ENCODE peak calls at places on chromosome 2, in four cellular contexts. One of them, this sample, is unnamed. For H3K4me1, the result is how much of the 10 kb centered on the place peaks cover.

GRCh38 chr2:217988840-217989204 is 14.0 kb downstream of the TNS1 start:
- DNase-seq in esophagus muscularis mucosa: no peak
- DNase-seq in breast epithelium: peak
- DNase-seq in prostate gland: no peak
- DNase-seq in this sample: no peak

GRCh38 chr2:208384637-208385036 is 22.0 kb upstream of the PTH2R start:
- DNase-seq in breast epithelium: no peak
- DNase-seq in esophagus muscularis mucosa: no peak
- DNase-seq in prostate gland: no peak
- DNase-seq in this sample: no peak

GRCh38 chr2:178271629-178272333 is 77.5 kb downstream of the OSBPL6 start:
- DNase-seq in breast epithelium: peak
- DNase-seq in esophagus muscularis mucosa: no peak
- DNase-seq in prostate gland: peak
- DNase-seq in this sample: peak

GRCh38 chr2:108623616-108624015 is 89.3 kb downstream of the LIMS1 start:
- DNase-seq in prostate gland: no peak
- DNase-seq in breast epithelium: no peak
- DNase-seq in esophagus muscularis mucosa: no peak
- DNase-seq in this sample: no peak

GRCh38 chr2:182672471-182673165 is 43.4 kb upstream of the DNAJC10 start:
- DNase-seq in breast epithelium: no peak
- DNase-seq in prostate gland: no peak
- DNase-seq in esophagus muscularis mucosa: no peak
- DNase-seq in this sample: no peak

GRCh38 chr2:26333286-26333685 is 12.7 kb upstream of the SELENOI start:
- DNase-seq in esophagus muscularis mucosa: no peak
- DNase-seq in prostate gland: no peak
- DNase-seq in breast epithelium: no peak
- DNase-seq in this sample: no peak

GRCh38 chr2:30710016-30710415 is 97.2 kb downstream of the CAPN13 start:
- DNase-seq in esophagus muscularis mucosa: peak
- DNase-seq in breast epithelium: no peak
- DNase-seq in prostate gland: no peak
- DNase-seq in this sample: no peak

GRCh38 chr2:57701391-57701791 is 345.2 kb upstream of the VRK2 start:
- DNase-seq in prostate gland: no peak
- DNase-seq in esophagus muscularis mucosa: no peak
- DNase-seq in breast epithelium: no peak
- DNase-seq in this sample: no peak

GRCh38 chr2:190550137-190550536 is 15.6 kb upstream of the NEMP2 start:
- DNase-seq in esophagus muscularis mucosa: no peak
- DNase-seq in prostate gland: no peak
- DNase-seq in breast epithelium: no peak
- DNase-seq in this sample: no peak

GRCh38 chr2:81412681-81413080 is 1108.1 kb upstream of the LRRTM1 start:
- DNase-seq in esophagus muscularis mucosa: no peak
- DNase-seq in breast epithelium: no peak
- DNase-seq in prostate gland: no peak
- DNase-seq in this sample: no peak

GRCh38 chr2:84492571-84492970 is 23.7 kb upstream of the DNAH6 start:
- DNase-seq in esophagus muscularis mucosa: no peak
- DNase-seq in breast epithelium: no peak
- DNase-seq in prostate gland: no peak
- DNase-seq in this sample: no peak

GRCh38 chr2:188307850-188308283 is 16.2 kb downstream of the GULP1 start:
- DNase-seq in breast epithelium: no peak
- DNase-seq in esophagus muscularis mucosa: no peak
- DNase-seq in prostate gland: no peak
- DNase-seq in this sample: no peak

GRCh38 chr2:56297671-56298070 is 113.9 kb downstream of the CCDC85A start:
- DNase-seq in prostate gland: no peak
- DNase-seq in esophagus muscularis mucosa: no peak
- DNase-seq in breast epithelium: no peak
- DNase-seq in this sample: no peak

GRCh38 chr2:37779123-37779522 is 107.7 kb upstream of the CDC42EP3 start:
- DNase-seq in breast epithelium: no peak
- DNase-seq in prostate gland: no peak
- DNase-seq in esophagus muscularis mucosa: no peak
- DNase-seq in this sample: no peak

GRCh38 chr2:44680983-44681481 is 260.5 kb upstream of the SIX3 start:
- DNase-seq in esophagus muscularis mucosa: no peak
- DNase-seq in prostate gland: no peak
- DNase-seq in breast epithelium: no peak
- DNase-seq in this sample: no peak

GRCh38 chr2:156325671-156326385 is 6.7 kb downstream of the NR4A2 start:
- DNase-seq in esophagus muscularis mucosa: no peak
- DNase-seq in prostate gland: no peak
- DNase-seq in breast epithelium: no peak
- DNase-seq in this sample: no peak

GRCh38 chr2:215712850-215713230 is 277.0 kb upstream of the FN1 start:
- DNase-seq in breast epithelium: no peak
- DNase-seq in esophagus muscularis mucosa: no peak
- DNase-seq in prostate gland: no peak
- DNase-seq in this sample: no peak

GRCh38 chr2:105257981-105258380 is 16.4 kb downstream of the GPR45 start:
- DNase-seq in breast epithelium: no peak
- DNase-seq in esophagus muscularis mucosa: no peak
- DNase-seq in prostate gland: no peak
- DNase-seq in this sample: no peak

GRCh38 chr2:72386288-72386687 is 238.6 kb upstream of the CYP26B1 start:
- DNase-seq in esophagus muscularis mucosa: no peak
- DNase-seq in breast epithelium: no peak
- DNase-seq in prostate gland: no peak
- DNase-seq in this sample: no peak

GRCh38 chr2:41926614-41927580 is 120.9 kb upstream of the PKDCC start:
- DNase-seq in esophagus muscularis mucosa: no peak
- DNase-seq in breast epithelium: peak
- DNase-seq in prostate gland: no peak
- DNase-seq in this sample: no peak

GRCh38 chr2:234805826-234806225 is 146.0 kb upstream of the SH3BP4 start:
- DNase-seq in prostate gland: no peak
- DNase-seq in breast epithelium: no peak
- DNase-seq in esophagus muscularis mucosa: no peak
- DNase-seq in this sample: no peak

GRCh38 chr2:46977899-46978298 is 62.3 kb upstream of the MCFD2 start:
- DNase-seq in breast epithelium: no peak
- DNase-seq in esophagus muscularis mucosa: no peak
- DNase-seq in prostate gland: no peak
- DNase-seq in this sample: no peak

GRCh38 chr2:46974659-46975058 is 59.1 kb upstream of the MCFD2 start:
- DNase-seq in breast epithelium: no peak
- DNase-seq in prostate gland: no peak
- DNase-seq in esophagus muscularis mucosa: no peak
- DNase-seq in this sample: no peak

GRCh38 chr2:46977266-46977665 is 61.7 kb upstream of the MCFD2 start:
- DNase-seq in breast epithelium: no peak
- DNase-seq in prostate gland: no peak
- DNase-seq in esophagus muscularis mucosa: no peak
- DNase-seq in this sample: no peak

GRCh38 chr2:46978696-46979095 is 63.1 kb upstream of the MCFD2 start:
- DNase-seq in esophagus muscularis mucosa: no peak
- DNase-seq in prostate gland: no peak
- DNase-seq in breast epithelium: no peak
- DNase-seq in this sample: no peak

GRCh38 chr2:46976556-46976955 is 61.0 kb upstream of the MCFD2 start:
- DNase-seq in esophagus muscularis mucosa: no peak
- DNase-seq in prostate gland: no peak
- DNase-seq in breast epithelium: no peak
- DNase-seq in this sample: no peak
- TF ChIP-seq POLR2AphosphoS5 in esophagus muscularis mucosa: no peak
- TF ChIP-seq POLR2AphosphoS5 in prostate gland: no peak
- TF ChIP-seq POLR2AphosphoS5 in breast epithelium: no peak
- TF ChIP-seq POLR2AphosphoS5 in this sample: no peak

DNA sequence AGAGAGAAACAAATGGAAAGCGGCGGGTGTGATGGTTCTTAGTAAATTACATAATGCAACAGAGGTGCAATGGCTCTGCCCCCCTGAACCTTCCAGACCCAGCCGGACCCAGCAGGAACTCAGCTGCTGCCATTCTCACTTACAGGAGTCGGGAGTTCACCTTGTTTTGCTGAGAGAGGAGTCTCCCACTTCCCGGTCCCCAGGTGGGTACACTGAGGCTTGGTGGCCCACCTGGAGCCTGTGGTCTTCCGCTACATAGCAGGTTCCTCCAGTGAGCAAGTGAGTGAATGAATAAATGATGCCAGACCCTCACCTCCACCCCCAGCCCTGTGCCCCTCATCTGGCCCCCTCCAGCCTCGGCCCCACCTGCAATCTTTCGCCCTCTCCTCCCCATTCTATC is 11.2 kb downstream of the BIN1 start:
- DNase-seq in prostate gland: no peak
- DNase-seq in breast epithelium: no peak
- DNase-seq in esophagus muscularis mucosa: no peak
- DNase-seq in this sample: no peak
- TF ChIP-seq POLR2A in prostate gland: no peak
- TF ChIP-seq POLR2A in breast epithelium: no peak
- TF ChIP-seq POLR2A in esophagus muscularis mucosa: no peak
- TF ChIP-seq POLR2A in this sample: no peak

DNA sequence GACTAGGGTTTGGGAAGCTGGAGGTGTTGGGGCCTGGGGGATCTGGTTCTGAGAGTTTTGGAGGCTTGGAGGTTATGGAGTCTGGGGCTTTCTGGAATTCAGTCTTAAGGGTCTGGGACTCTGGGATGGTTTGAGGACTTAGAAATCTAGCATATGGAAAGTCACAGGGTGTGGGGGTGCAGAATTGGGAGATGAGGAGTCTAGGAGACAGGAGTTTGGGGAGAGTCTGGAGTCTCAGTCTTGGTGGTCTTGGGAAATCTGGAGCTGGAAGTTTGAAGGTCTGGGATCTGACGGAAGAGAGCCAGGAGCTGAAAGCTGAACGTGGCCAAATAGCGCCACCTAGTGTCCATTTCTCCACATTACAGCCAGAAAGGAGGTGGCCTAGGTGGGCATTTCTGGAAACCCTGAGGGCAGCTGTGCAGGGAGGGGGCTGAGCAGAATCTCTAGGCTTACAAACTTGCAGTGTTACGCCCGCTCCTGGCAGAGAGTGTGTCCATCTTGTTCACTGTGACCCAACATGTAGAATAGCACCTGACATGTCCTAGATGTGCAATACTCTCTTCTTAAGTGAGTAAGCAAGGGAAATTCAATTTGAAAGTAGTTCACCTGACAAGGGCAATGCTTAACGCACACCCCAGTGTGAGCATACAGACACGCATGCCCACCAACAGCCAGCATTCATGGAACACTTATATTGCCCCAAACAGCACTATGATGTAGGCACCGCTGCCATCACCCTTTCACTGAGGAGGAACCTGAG is 204.8 kb downstream of the TFCP2L1 start:
- DNase-seq in prostate gland: peak
- DNase-seq in esophagus muscularis mucosa: no peak
- DNase-seq in breast epithelium: no peak
- DNase-seq in this sample: peak
- H3K4me1 ChIP-seq in prostate gland: under half
- H3K4me1 ChIP-seq in esophagus muscularis mucosa: under half
- H3K4me1 ChIP-seq in breast epithelium: under half
- H3K4me1 ChIP-seq in this sample: under half

GRCh38 chr2:231781798-231782726 is 980 bp upstream of the PDE6D start:
- DNase-seq in breast epithelium: no peak
- DNase-seq in esophagus muscularis mucosa: no peak
- DNase-seq in prostate gland: peak
- DNase-seq in this sample: no peak

GRCh38 chr2:231780123-231780908 is 766 bp downstream of the PDE6D start:
- DNase-seq in breast epithelium: no peak
- DNase-seq in esophagus muscularis mucosa: no peak
- DNase-seq in prostate gland: no peak
- DNase-seq in this sample: no peak

GRCh38 chr2:231785413-231785812 is 832 bp upstream of the COPS7B start:
- DNase-seq in breast epithelium: no peak
- DNase-seq in prostate gland: no peak
- DNase-seq in esophagus muscularis mucosa: no peak
- DNase-seq in this sample: no peak

GRCh38 chr2:231785822-231786176 is 446 bp upstream of the COPS7B start:
- DNase-seq in breast epithelium: no peak
- DNase-seq in esophagus muscularis mucosa: no peak
- DNase-seq in prostate gland: no peak
- DNase-seq in this sample: no peak

GRCh38 chr2:231780909-231781797 is at the start of gene PDE6D:
- DNase-seq in breast epithelium: peak
- DNase-seq in esophagus muscularis mucosa: peak
- DNase-seq in prostate gland: peak
- DNase-seq in this sample: peak
- TF ChIP-seq POLR2AphosphoS5 in breast epithelium: peak
- TF ChIP-seq POLR2AphosphoS5 in esophagus muscularis mucosa: peak
- TF ChIP-seq POLR2AphosphoS5 in prostate gland: peak
- TF ChIP-seq POLR2AphosphoS5 in this sample: peak